ENCODE peak calls at places on chromosome 15, in eight cellular contexts. P is CD8-positive, alpha-beta T cell; W is cardiac muscle cell; Q is Panc1; V is OCI-LY7; X is substantia nigra; R is colonic mucosa; U is endodermal cell. Z is an unnamed sample.

GRCh38 chr15:64430000-64430735 is 30.2 kb upstream of the ZNF609 start:
- DNase-seq in P (peak), W (peak), Q (no peak), V (no peak), X (no peak), R (peak), U (peak), Z (no peak)

GRCh38 chr15:50183112-50183794 is 1.3 kb downstream of the SLC27A2 start:
- DNase-seq in P (no peak), W (peak), Q (no peak), V (no peak), X (no peak), R (peak), U (no peak), Z (no peak)

GRCh38 chr15:93202405-93202804 is 113.4 kb upstream of the RGMA start:
- DNase-seq in P (no peak), W (no peak), Q (no peak), V (no peak), X (no peak), R (no peak), U (no peak), Z (no peak)

GRCh38 chr15:100438570-100438969 is 90.2 kb downstream of the CERS3 start:
- DNase-seq in P (peak), W (peak), Q (no peak), V (peak), X (peak), R (peak), U (no peak), Z (no peak)

GRCh38 chr15:80694624-80695098 is 449 bp upstream of the ABHD17C start:
- DNase-seq in P (peak), W (peak), Q (no peak), V (no peak), X (peak), R (peak), U (peak), Z (peak)

GRCh38 chr15:85047271-85047948 is 65.8 kb downstream of the PDE8A start:
- DNase-seq in P (no peak), W (peak), Q (peak), V (no peak), X (no peak), R (no peak), U (no peak), Z (peak)

GRCh38 chr15:34583399-34584320 is at the start of gene GOLGA8B:
- DNase-seq in P (peak), W (peak), Q (peak), V (peak), X (peak), R (peak), U (peak), Z (peak)

GRCh38 chr15:58873267-58873666 is 60.2 kb downstream of the SLTM start:
- DNase-seq in P (no peak), W (no peak), Q (no peak), V (no peak), X (no peak), R (no peak), U (no peak), Z (no peak)

GRCh38 chr15:89112341-89112971 is 24.2 kb downstream of the ABHD2 start:
- DNase-seq in P (no peak), W (no peak), Q (no peak), V (no peak), X (no peak), R (peak), U (no peak), Z (peak)

GRCh38 chr15:64152507-64153387 is 1.2 kb downstream of the SNX22 start:
- DNase-seq in P (peak), W (no peak), Q (no peak), V (peak), X (no peak), R (no peak), U (peak), Z (no peak)

GRCh38 chr15:42931702-42932486 is 11.3 kb upstream of the TTBK2 start:
- DNase-seq in P (no peak), W (no peak), Q (no peak), V (no peak), X (no peak), R (no peak), U (no peak), Z (no peak)

GRCh38 chr15:47846911-47847310 is 129.6 kb downstream of the SEMA6D start:
- DNase-seq in P (no peak), W (peak), Q (no peak), V (no peak), X (no peak), R (no peak), U (no peak), Z (no peak)

GRCh38 chr15:55799287-55800212 is 56.6 kb upstream of the PRTG start:
- DNase-seq in P (no peak), W (peak), Q (no peak), V (peak), X (peak), R (peak), U (peak), Z (peak)

GRCh38 chr15:47806008-47806407 is 88.7 kb downstream of the SEMA6D start:
- DNase-seq in P (no peak), W (no peak), Q (no peak), V (no peak), X (no peak), R (no peak), U (no peak), Z (no peak)

GRCh38 chr15:83200162-83200561 is 7.5 kb downstream of the HDGFL3 start:
- DNase-seq in P (no peak), W (no peak), Q (no peak), V (no peak), X (no peak), R (no peak), U (no peak), Z (no peak)

GRCh38 chr15:45551691-45552090 is 29.1 kb upstream of the SLC30A4 start:
- DNase-seq in P (no peak), W (no peak), Q (no peak), V (no peak), X (no peak), R (no peak), U (no peak), Z (no peak)

GRCh38 chr15:27825023-27825422 is 274.1 kb downstream of the OCA2 start:
- DNase-seq in P (no peak), W (no peak), Q (no peak), V (no peak), X (no peak), R (no peak), U (no peak), Z (no peak)

GRCh38 chr15:92677998-92678397 is 22.4 kb upstream of the FAM174B start:
- DNase-seq in P (no peak), W (no peak), Q (no peak), V (no peak), X (no peak), R (no peak), U (peak), Z (no peak)

GRCh38 chr15:84749111-84749991 is 959 bp downstream of the ZNF592 start:
- DNase-seq in P (peak), W (peak), Q (no peak), V (peak), X (peak), R (peak), U (peak), Z (no peak)

GRCh38 chr15:83379574-83379973 is 67.6 kb upstream of the SH3GL3 start:
- DNase-seq in P (no peak), W (no peak), Q (no peak), V (no peak), X (no peak), R (no peak), U (peak), Z (peak)

GRCh38 chr15:65653341-65653740 is 31.6 kb downstream of the SLC24A1 start:
- DNase-seq in P (no peak), W (no peak), Q (no peak), V (no peak), X (no peak), R (no peak), U (no peak), Z (no peak)

GRCh38 chr15:65653781-65654521 is 32.2 kb downstream of the SLC24A1 start:
- DNase-seq in P (no peak), W (no peak), Q (no peak), V (no peak), X (no peak), R (no peak), U (no peak), Z (no peak)

GRCh38 chr15:65651831-65652749 is 30.4 kb downstream of the SLC24A1 start:
- DNase-seq in P (no peak), W (peak), Q (no peak), V (no peak), X (no peak), R (no peak), U (peak), Z (no peak)

GRCh38 chr15:65655026-65655425 is 33.3 kb downstream of the SLC24A1 start:
- DNase-seq in P (no peak), W (no peak), Q (no peak), V (no peak), X (no peak), R (no peak), U (no peak), Z (no peak)

DNA sequence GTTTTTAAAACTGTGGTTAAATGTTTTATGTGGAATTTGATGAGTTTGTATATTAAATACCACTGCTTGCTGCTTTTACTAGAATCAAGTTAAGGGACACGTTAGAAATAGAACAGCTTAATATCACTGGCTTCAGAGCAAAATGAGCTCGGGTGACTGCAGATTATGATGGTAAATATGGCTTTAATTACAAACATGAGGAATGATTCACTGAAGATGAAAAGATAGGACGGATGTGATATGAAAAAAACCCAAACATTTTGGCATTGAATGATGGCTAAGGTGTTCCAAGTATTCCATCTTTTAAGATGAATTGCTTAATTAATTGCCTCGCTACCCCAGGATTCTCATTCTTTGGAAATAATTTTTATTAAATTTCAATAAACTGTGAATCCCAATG is 33.7 kb downstream of the SLC24A1 start:
- DNase-seq in P (no peak), W (no peak), Q (no peak), V (no peak), X (no peak), R (no peak), U (no peak), Z (no peak)
- H3K27ac ChIP-seq in P (no peak), W (no peak), Q (no peak), V (no peak), X (no peak), R (no peak), U (no peak), Z (no peak)

GRCh38 chr15:69754313-69754712 is 301.7 kb downstream of the RPLP1 start:
- DNase-seq in P (peak), W (no peak), Q (no peak), V (no peak), X (no peak), R (no peak), U (no peak), Z (no peak)

GRCh38 chr15:69756440-69756839 is 303.8 kb downstream of the RPLP1 start:
- DNase-seq in P (peak), W (no peak), Q (no peak), V (no peak), X (no peak), R (no peak), U (no peak), Z (no peak)

GRCh38 chr15:69755571-69756310 is 303.1 kb downstream of the RPLP1 start:
- DNase-seq in P (peak), W (no peak), Q (no peak), V (peak), X (no peak), R (peak), U (no peak), Z (no peak)

GRCh38 chr15:69751575-69751974 is 299.0 kb downstream of the RPLP1 start:
- DNase-seq in P (no peak), W (no peak), Q (no peak), V (no peak), X (no peak), R (no peak), U (no peak), Z (no peak)

GRCh38 chr15:69753867-69754266 is 301.2 kb downstream of the RPLP1 start:
- DNase-seq in P (peak), W (no peak), Q (no peak), V (no peak), X (no peak), R (no peak), U (no peak), Z (no peak)
- H3K27ac ChIP-seq in P (no peak), W (no peak), Q (no peak), V (no peak), X (no peak), R (no peak), U (no peak), Z (no peak)

GRCh38 chr15:40014390-40014789 is 24.6 kb downstream of the SRP14 start:
- DNase-seq in P (no peak), W (no peak), Q (no peak), V (no peak), X (no peak), R (no peak), U (no peak), Z (no peak)
- H3K27ac ChIP-seq in P (no peak), W (no peak), Q (no peak), V (no peak), X (no peak), R (no peak), U (no peak), Z (no peak)

GRCh38 chr15:60858511-60859085 is 370.5 kb downstream of the RORA start:
- DNase-seq in P (no peak), W (no peak), Q (no peak), V (no peak), X (no peak), R (no peak), U (peak), Z (no peak)
- H3K27ac ChIP-seq in P (no peak), W (no peak), Q (no peak), V (no peak), X (no peak), R (no peak), U (no peak), Z (no peak)

GRCh38 chr15:67869700-67870099 is 29.9 kb upstream of the RNU6-1 start:
- DNase-seq in P (peak), W (no peak), Q (no peak), V (no peak), X (no peak), R (no peak), U (no peak), Z (no peak)
- H3K27ac ChIP-seq in P (no peak), W (no peak), Q (no peak), V (no peak), X (no peak), R (no peak), U (no peak), Z (no peak)

GRCh38 chr15:63088532-63089245 is 33.0 kb upstream of the LACTB start:
- DNase-seq in P (no peak), W (no peak), Q (no peak), V (no peak), X (no peak), R (no peak), U (no peak), Z (peak)
- H3K27ac ChIP-seq in P (no peak), W (peak), Q (no peak), V (no peak), X (no peak), R (peak), U (no peak), Z (peak)

GRCh38 chr15:40881351-40881750 is 7.3 kb upstream of the RHOV start:
- DNase-seq in P (no peak), W (no peak), Q (no peak), V (no peak), X (no peak), R (no peak), U (no peak), Z (no peak)

GRCh38 chr15:40875996-40876740 is 2.1 kb upstream of the RHOV start:
- DNase-seq in P (no peak), W (no peak), Q (no peak), V (no peak), X (no peak), R (peak), U (no peak), Z (no peak)

GRCh38 chr15:40878785-40879184 is 4.8 kb upstream of the RHOV start:
- DNase-seq in P (no peak), W (no peak), Q (no peak), V (no peak), X (no peak), R (peak), U (peak), Z (no peak)

GRCh38 chr15:40879609-40880008 is 5.6 kb upstream of the RHOV start:
- DNase-seq in P (no peak), W (no peak), Q (no peak), V (no peak), X (no peak), R (peak), U (no peak), Z (no peak)

GRCh38 chr15:40877691-40878090 is 3.7 kb upstream of the RHOV start:
- DNase-seq in P (no peak), W (no peak), Q (no peak), V (no peak), X (no peak), R (no peak), U (no peak), Z (no peak)
- H3K27ac ChIP-seq in P (no peak), W (no peak), Q (no peak), V (no peak), X (no peak), R (no peak), U (no peak), Z (peak)

Z was measured in A549.